ENCODE peak calls at places on chromosomes 16 and 17, in seven cellular contexts. One of them, this sample, is unnamed.

GRCh38 chr16:31430380-31431052 is 2.4 kb upstream of the COX6A2 start:
- DNase-seq in tibial artery: peak; percentile 32
- DNase-seq in brain microvascular endothelial cell: no peak
- DNase-seq in A549: no peak
- DNase-seq in right atrium auricular region: no peak
- DNase-seq in dorsolateral prefrontal cortex: no peak
- DNase-seq in OCI-LY7: no peak
- DNase-seq in this sample: no peak

GRCh38 chr16:11016993-11017392 is 72.6 kb downstream of the CLEC16A start:
- DNase-seq in tibial artery: no peak
- DNase-seq in brain microvascular endothelial cell: peak; percentile 80
- DNase-seq in A549: peak; percentile 56
- DNase-seq in right atrium auricular region: peak; percentile 63
- DNase-seq in dorsolateral prefrontal cortex: peak; percentile 14
- DNase-seq in OCI-LY7: no peak
- DNase-seq in this sample: peak; percentile 89

GRCh38 chr16:68707341-68708152 is 29.5 kb upstream of the CDH1 start:
- DNase-seq in tibial artery: no peak
- DNase-seq in brain microvascular endothelial cell: peak; percentile 27
- DNase-seq in A549: peak; percentile 89
- DNase-seq in right atrium auricular region: no peak
- DNase-seq in dorsolateral prefrontal cortex: no peak
- DNase-seq in OCI-LY7: no peak
- DNase-seq in this sample: peak; percentile 99

GRCh38 chr16:24729967-24730815 is 740 bp downstream of the TNRC6A start:
- DNase-seq in tibial artery: no peak
- DNase-seq in brain microvascular endothelial cell: peak; percentile 9
- DNase-seq in A549: peak; percentile 9
- DNase-seq in right atrium auricular region: no peak
- DNase-seq in dorsolateral prefrontal cortex: peak; percentile 14
- DNase-seq in OCI-LY7: peak; percentile 21
- DNase-seq in this sample: no peak

GRCh38 chr17:75645501-75645888 is 12.3 kb downstream of the SMIM5 start:
- DNase-seq in tibial artery: no peak
- DNase-seq in brain microvascular endothelial cell: peak; percentile 76
- DNase-seq in A549: peak; percentile 92
- DNase-seq in right atrium auricular region: no peak
- DNase-seq in dorsolateral prefrontal cortex: no peak
- DNase-seq in OCI-LY7: no peak
- DNase-seq in this sample: peak; percentile 96

GRCh38 chr16:21684199-21684598 is 20.4 kb downstream of the OTOA start:
- DNase-seq in tibial artery: no peak
- DNase-seq in brain microvascular endothelial cell: no peak
- DNase-seq in A549: peak; percentile 47
- DNase-seq in right atrium auricular region: no peak
- DNase-seq in dorsolateral prefrontal cortex: no peak
- DNase-seq in OCI-LY7: peak; percentile 32
- DNase-seq in this sample: no peak

GRCh38 chr16:24986512-24987303 is 28.5 kb downstream of the ARHGAP17 start:
- DNase-seq in tibial artery: no peak
- DNase-seq in brain microvascular endothelial cell: peak; percentile 83
- DNase-seq in A549: peak; percentile 66
- DNase-seq in right atrium auricular region: no peak
- DNase-seq in dorsolateral prefrontal cortex: no peak
- DNase-seq in OCI-LY7: no peak
- DNase-seq in this sample: no peak

GRCh38 chr17:49488612-49489011 is 6.5 kb upstream of the NGFR start:
- DNase-seq in tibial artery: no peak
- DNase-seq in brain microvascular endothelial cell: no peak
- DNase-seq in A549: no peak
- DNase-seq in right atrium auricular region: no peak
- DNase-seq in dorsolateral prefrontal cortex: no peak
- DNase-seq in OCI-LY7: no peak
- DNase-seq in this sample: no peak

GRCh38 chr16:51465026-51465425 is 314.0 kb upstream of the SALL1 start:
- DNase-seq in tibial artery: no peak
- DNase-seq in brain microvascular endothelial cell: peak; percentile 28
- DNase-seq in A549: no peak
- DNase-seq in right atrium auricular region: no peak
- DNase-seq in dorsolateral prefrontal cortex: no peak
- DNase-seq in OCI-LY7: no peak
- DNase-seq in this sample: no peak

GRCh38 chr17:50344712-50345380 is 1.1 kb upstream of the XYLT2 start:
- DNase-seq in tibial artery: peak; percentile 59
- DNase-seq in brain microvascular endothelial cell: no peak
- DNase-seq in A549: no peak
- DNase-seq in right atrium auricular region: no peak
- DNase-seq in dorsolateral prefrontal cortex: no peak
- DNase-seq in OCI-LY7: no peak
- DNase-seq in this sample: peak; percentile 31

GRCh38 chr17:82893779-82894178 is 54.0 kb upstream of the ZNF750 start:
- DNase-seq in tibial artery: no peak
- DNase-seq in brain microvascular endothelial cell: no peak
- DNase-seq in A549: no peak
- DNase-seq in right atrium auricular region: no peak
- DNase-seq in dorsolateral prefrontal cortex: no peak
- DNase-seq in OCI-LY7: no peak
- DNase-seq in this sample: no peak

GRCh38 chr17:57117798-57118197 is 32.8 kb downstream of the AKAP1 start:
- DNase-seq in tibial artery: no peak
- DNase-seq in brain microvascular endothelial cell: no peak
- DNase-seq in A549: no peak
- DNase-seq in right atrium auricular region: no peak
- DNase-seq in dorsolateral prefrontal cortex: no peak
- DNase-seq in OCI-LY7: no peak
- DNase-seq in this sample: no peak

GRCh38 chr17:33012522-33013033 is 20.9 kb downstream of the SPACA3 start:
- DNase-seq in tibial artery: no peak
- DNase-seq in brain microvascular endothelial cell: peak; percentile 96
- DNase-seq in A549: peak; percentile 84
- DNase-seq in right atrium auricular region: peak; percentile 44
- DNase-seq in dorsolateral prefrontal cortex: no peak
- DNase-seq in OCI-LY7: no peak
- DNase-seq in this sample: peak; percentile 95

GRCh38 chr16:89197033-89197632 is 3.2 kb downstream of the SLC22A31 start:
- DNase-seq in tibial artery: no peak
- DNase-seq in brain microvascular endothelial cell: no peak
- DNase-seq in A549: no peak
- DNase-seq in right atrium auricular region: no peak
- DNase-seq in dorsolateral prefrontal cortex: no peak
- DNase-seq in OCI-LY7: no peak
- DNase-seq in this sample: peak; percentile 68

GRCh38 chr17:82751171-82751570 is 694 bp upstream of the TBCD start:
- DNase-seq in tibial artery: no peak
- DNase-seq in brain microvascular endothelial cell: no peak
- DNase-seq in A549: no peak
- DNase-seq in right atrium auricular region: no peak
- DNase-seq in dorsolateral prefrontal cortex: no peak
- DNase-seq in OCI-LY7: no peak
- DNase-seq in this sample: no peak

GRCh38 chr17:73465130-73465529 is 153.3 kb upstream of the CDC42EP4 start:
- DNase-seq in tibial artery: no peak
- DNase-seq in brain microvascular endothelial cell: no peak
- DNase-seq in A549: no peak
- DNase-seq in right atrium auricular region: no peak
- DNase-seq in dorsolateral prefrontal cortex: no peak
- DNase-seq in OCI-LY7: no peak
- DNase-seq in this sample: no peak

GRCh38 chr17:49341356-49341755 is 20.7 kb downstream of the ZNF652 start:
- DNase-seq in tibial artery: no peak
- DNase-seq in brain microvascular endothelial cell: no peak
- DNase-seq in A549: no peak
- DNase-seq in right atrium auricular region: no peak
- DNase-seq in dorsolateral prefrontal cortex: no peak
- DNase-seq in OCI-LY7: no peak
- DNase-seq in this sample: no peak

GRCh38 chr17:44829558-44830358 is at the start of gene GJC1:
- DNase-seq in tibial artery: peak; percentile 70
- DNase-seq in brain microvascular endothelial cell: no peak
- DNase-seq in A549: peak; percentile 48
- DNase-seq in right atrium auricular region: no peak
- DNase-seq in dorsolateral prefrontal cortex: peak; percentile 23
- DNase-seq in OCI-LY7: peak; percentile 62
- DNase-seq in this sample: no peak

GRCh38 chr16:11004351-11004750 is 60.0 kb downstream of the CLEC16A start:
- DNase-seq in tibial artery: no peak
- DNase-seq in brain microvascular endothelial cell: no peak
- DNase-seq in A549: no peak
- DNase-seq in right atrium auricular region: no peak
- DNase-seq in dorsolateral prefrontal cortex: no peak
- DNase-seq in OCI-LY7: no peak
- DNase-seq in this sample: no peak

GRCh38 chr16:89720520-89720858 is 209 bp downstream of the VPS9D1 start:
- DNase-seq in tibial artery: no peak
- DNase-seq in brain microvascular endothelial cell: no peak
- DNase-seq in A549: no peak
- DNase-seq in right atrium auricular region: no peak
- DNase-seq in dorsolateral prefrontal cortex: peak; percentile 48
- DNase-seq in OCI-LY7: no peak
- DNase-seq in this sample: peak; percentile 65

GRCh38 chr17:82237746-82238561 is 9.1 kb downstream of the SLC16A3 start:
- DNase-seq in tibial artery: peak; percentile 77
- DNase-seq in brain microvascular endothelial cell: no peak
- DNase-seq in A549: no peak
- DNase-seq in right atrium auricular region: no peak
- DNase-seq in dorsolateral prefrontal cortex: no peak
- DNase-seq in OCI-LY7: no peak
- DNase-seq in this sample: no peak

GRCh38 chr16:1163567-1164055 is 10.7 kb downstream of the CACNA1H start:
- DNase-seq in tibial artery: no peak
- DNase-seq in brain microvascular endothelial cell: peak; percentile 54
- DNase-seq in A549: no peak
- DNase-seq in right atrium auricular region: no peak
- DNase-seq in dorsolateral prefrontal cortex: peak; percentile 19
- DNase-seq in OCI-LY7: no peak
- DNase-seq in this sample: no peak

GRCh38 chr17:70011750-70012149 is 63.3 kb upstream of the KCNJ16 start:
- DNase-seq in tibial artery: no peak
- DNase-seq in brain microvascular endothelial cell: no peak
- DNase-seq in A549: no peak
- DNase-seq in right atrium auricular region: no peak
- DNase-seq in dorsolateral prefrontal cortex: no peak
- DNase-seq in OCI-LY7: no peak
- DNase-seq in this sample: no peak

GRCh38 chr17:70006159-70006558 is 68.9 kb upstream of the KCNJ16 start:
- DNase-seq in tibial artery: no peak
- DNase-seq in brain microvascular endothelial cell: no peak
- DNase-seq in A549: no peak
- DNase-seq in right atrium auricular region: no peak
- DNase-seq in dorsolateral prefrontal cortex: no peak
- DNase-seq in OCI-LY7: no peak
- DNase-seq in this sample: no peak
- H3K4me3 ChIP-seq in tibial artery: no peak overlapping the region
- H3K4me3 ChIP-seq in brain microvascular endothelial cell: no peak overlapping the region
- H3K4me3 ChIP-seq in A549: no peak overlapping the region
- H3K4me3 ChIP-seq in right atrium auricular region: no peak overlapping the region
- H3K4me3 ChIP-seq in dorsolateral prefrontal cortex: no peak overlapping the region
- H3K4me3 ChIP-seq in OCI-LY7: no peak overlapping the region
- H3K4me3 ChIP-seq in this sample: no peak overlapping the region

DNA sequence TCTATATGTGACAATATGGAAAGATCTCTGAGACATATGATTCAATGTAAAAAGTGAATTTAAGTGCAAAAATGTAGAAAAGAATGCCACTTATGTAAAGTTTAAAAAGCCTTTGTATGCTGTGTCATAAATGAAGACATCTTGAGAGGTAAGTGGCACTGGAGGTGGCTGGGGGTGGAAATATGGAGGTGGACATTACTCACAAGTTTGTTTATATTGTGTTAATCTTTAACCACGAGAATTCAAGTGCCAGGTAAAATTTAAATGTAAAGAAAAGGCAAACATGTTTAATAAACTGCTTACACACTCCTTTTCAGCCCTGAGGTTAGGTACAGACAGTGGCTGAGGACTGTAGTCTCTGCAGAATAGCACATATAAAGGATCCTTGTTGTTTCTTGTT is 235.1 kb downstream of the ABCC12 start:
- DNase-seq in tibial artery: no peak
- DNase-seq in brain microvascular endothelial cell: no peak
- DNase-seq in A549: peak; percentile 20
- DNase-seq in right atrium auricular region: no peak
- DNase-seq in dorsolateral prefrontal cortex: no peak
- DNase-seq in OCI-LY7: no peak
- DNase-seq in this sample: no peak
- H3K27ac ChIP-seq in tibial artery: no peak overlapping the region
- H3K27ac ChIP-seq in brain microvascular endothelial cell: no peak overlapping the region
- H3K27ac ChIP-seq in A549: no peak overlapping the region
- H3K27ac ChIP-seq in right atrium auricular region: no peak overlapping the region
- H3K27ac ChIP-seq in dorsolateral prefrontal cortex: no peak overlapping the region
- H3K27ac ChIP-seq in OCI-LY7: no peak overlapping the region
- H3K27ac ChIP-seq in this sample: no peak overlapping the region

GRCh38 chr17:80025796-80026195 is 9.9 kb downstream of the TBC1D16 start:
- DNase-seq in tibial artery: no peak
- DNase-seq in brain microvascular endothelial cell: no peak
- DNase-seq in A549: no peak
- DNase-seq in right atrium auricular region: no peak
- DNase-seq in dorsolateral prefrontal cortex: no peak
- DNase-seq in OCI-LY7: no peak
- DNase-seq in this sample: no peak

GRCh38 chr17:80023261-80024205 is 12.1 kb downstream of the TBC1D16 start:
- DNase-seq in tibial artery: no peak
- DNase-seq in brain microvascular endothelial cell: no peak
- DNase-seq in A549: no peak
- DNase-seq in right atrium auricular region: no peak
- DNase-seq in dorsolateral prefrontal cortex: no peak
- DNase-seq in OCI-LY7: no peak
- DNase-seq in this sample: no peak

GRCh38 chr17:80026359-80027042 is 9.2 kb downstream of the TBC1D16 start:
- DNase-seq in tibial artery: peak; percentile 76
- DNase-seq in brain microvascular endothelial cell: no peak
- DNase-seq in A549: no peak
- DNase-seq in right atrium auricular region: no peak
- DNase-seq in dorsolateral prefrontal cortex: no peak
- DNase-seq in OCI-LY7: no peak
- DNase-seq in this sample: no peak

GRCh38 chr17:80024206-80024972 is 11.3 kb downstream of the TBC1D16 start:
- DNase-seq in tibial artery: no peak
- DNase-seq in brain microvascular endothelial cell: no peak
- DNase-seq in A549: no peak
- DNase-seq in right atrium auricular region: no peak
- DNase-seq in dorsolateral prefrontal cortex: no peak
- DNase-seq in OCI-LY7: no peak
- DNase-seq in this sample: no peak

GRCh38 chr17:80025140-80025539 is 10.5 kb downstream of the TBC1D16 start:
- DNase-seq in tibial artery: no peak
- DNase-seq in brain microvascular endothelial cell: no peak
- DNase-seq in A549: no peak
- DNase-seq in right atrium auricular region: no peak
- DNase-seq in dorsolateral prefrontal cortex: no peak
- DNase-seq in OCI-LY7: no peak
- DNase-seq in this sample: no peak
- TF ChIP-seq CTCF in tibial artery: no peak
- TF ChIP-seq CTCF in brain microvascular endothelial cell: no peak
- TF ChIP-seq CTCF in A549: no peak
- TF ChIP-seq CTCF in right atrium auricular region: no peak
- TF ChIP-seq CTCF in dorsolateral prefrontal cortex: no peak
- TF ChIP-seq CTCF in OCI-LY7: no peak
- TF ChIP-seq CTCF in this sample: no peak

DNA sequence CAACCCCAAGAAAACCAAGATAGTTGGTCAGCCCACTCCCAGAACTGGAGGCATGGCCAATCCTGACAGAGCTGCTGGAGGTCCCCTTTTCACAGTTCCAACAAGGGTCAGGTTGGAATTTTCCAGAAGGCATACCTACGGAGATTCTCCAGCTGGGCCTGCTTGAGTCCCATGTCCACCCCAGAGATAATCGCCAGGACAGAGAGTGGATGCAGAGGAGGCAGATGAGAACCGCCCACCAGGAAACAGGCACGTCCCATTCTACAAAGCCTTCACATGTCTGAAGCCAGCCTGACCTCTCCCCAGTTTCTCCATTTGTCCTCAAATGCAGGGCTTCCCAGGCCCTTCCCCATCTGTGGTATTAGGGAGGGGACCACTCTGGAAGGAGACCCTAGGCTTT is 47.4 kb upstream of the SMURF2 start:
- DNase-seq in tibial artery: no peak
- DNase-seq in brain microvascular endothelial cell: no peak
- DNase-seq in A549: no peak
- DNase-seq in right atrium auricular region: no peak
- DNase-seq in dorsolateral prefrontal cortex: no peak
- DNase-seq in OCI-LY7: no peak
- DNase-seq in this sample: no peak
- H3K4me3 ChIP-seq in tibial artery: no peak overlapping the region
- H3K4me3 ChIP-seq in brain microvascular endothelial cell: no peak overlapping the region
- H3K4me3 ChIP-seq in A549: no peak overlapping the region
- H3K4me3 ChIP-seq in right atrium auricular region: no peak overlapping the region
- H3K4me3 ChIP-seq in dorsolateral prefrontal cortex: no peak overlapping the region
- H3K4me3 ChIP-seq in OCI-LY7: no peak overlapping the region
- H3K4me3 ChIP-seq in this sample: no peak overlapping the region